ENCODE peak calls at places on chromosomes 16 and 17, in ten cellular contexts. P is Peyer's patch; C is cardiac fibroblast; Y is NCI-H1092; O is GM12865; S is T47D; H is NCI-H460; J is neuronal stem cell; X is stimulated activated CD8-positive, alpha-beta memory T cell treated with anti-CD3 and anti-CD28 coated beads, Interleukin-12 subunit alpha, Interleukin-12 subunit beta, amount 100 ng/mL, for 4 hours; R is A549. M is an unnamed sample.
A peak's percentile ranks its signal among the peaks of the same experiment; 100 is the strongest.

GRCh38 chr16:3494574-3494973 is 715 bp downstream of the C16orf90 start:
- DNase-seq in P (no peak), C (no peak), Y (no peak), O (no peak), S (no peak), H (no peak), J (no peak), X (no peak), R (no peak), M (no peak)

GRCh38 chr17:79045830-79046500 is 22.0 kb downstream of the C1QTNF1 start:
- DNase-seq in P (peak; percentile 35), C (peak; percentile 84), Y (peak; percentile 51), O (peak; percentile 66), S (peak; percentile 88), H (peak; percentile 68), J (peak; percentile 58), X (peak; percentile 25), R (peak; percentile 78), M (peak; percentile 91)

GRCh38 chr16:12881771-12882170 is 19.6 kb upstream of the SHISA9 start:
- DNase-seq in P (no peak), C (no peak), Y (no peak), O (no peak), S (no peak), H (no peak), J (no peak), X (no peak), R (no peak), M (no peak)

GRCh38 chr17:9386401-9386800 is 189.2 kb downstream of the STX8 start:
- DNase-seq in P (no peak), C (peak; percentile 76), Y (no peak), O (no peak), S (no peak), H (no peak), J (no peak), X (no peak), R (no peak), M (no peak)

GRCh38 chr17:74274060-74274702 is at the start of gene DNAI2:
- DNase-seq in P (no peak), C (no peak), Y (peak; percentile 55), O (no peak), S (no peak), H (no peak), J (no peak), X (no peak), R (no peak), M (peak; percentile 83)

GRCh38 chr16:87688876-87689815 is 76.6 kb downstream of the KLHDC4 start:
- DNase-seq in P (no peak), C (no peak), Y (no peak), O (no peak), S (no peak), H (no peak), J (no peak), X (no peak), R (no peak), M (no peak)

GRCh38 chr16:30382398-30383015 is at the start of gene SEPTIN1:
- DNase-seq in P (peak; percentile 88), C (no peak), Y (no peak), O (peak; percentile 86), S (no peak), H (no peak), J (no peak), X (peak; percentile 59), R (no peak), M (no peak)

GRCh38 chr16:9706217-9706616 is 476.0 kb downstream of the GRIN2A start:
- DNase-seq in P (no peak), C (peak; percentile 1), Y (no peak), O (no peak), S (no peak), H (no peak), J (no peak), X (no peak), R (no peak), M (no peak)

GRCh38 chr16:85986931-85987749 is 88.2 kb downstream of the IRF8 start:
- DNase-seq in P (no peak), C (no peak), Y (no peak), O (peak; percentile 81), S (peak; percentile 58), H (no peak), J (peak; percentile 29), X (no peak), R (no peak), M (peak; percentile 63)

GRCh38 chr16:50202926-50203624 is 50.0 kb downstream of the TENT4B start:
- DNase-seq in P (no peak), C (peak; percentile 96), Y (no peak), O (no peak), S (no peak), H (peak; percentile 44), J (no peak), X (no peak), R (peak; percentile 81), M (no peak)

GRCh38 chr17:40329981-40330794 is 21.2 kb downstream of the RARA start:
- DNase-seq in P (peak; percentile 76), C (no peak), Y (peak; percentile 66), O (no peak), S (no peak), H (no peak), J (no peak), X (no peak), R (no peak), M (no peak)

GRCh38 chr16:49281843-49282642 is 405 bp upstream of the CBLN1 start:
- DNase-seq in P (peak; percentile 16), C (peak; percentile 51), Y (peak; percentile 93), O (peak; percentile 91), S (peak; percentile 94), H (peak; percentile 86), J (peak; percentile 98), X (no peak), R (peak; percentile 85), M (peak; percentile 92)

GRCh38 chr16:52309761-52310416 is 237.1 kb downstream of the TOX3 start:
- DNase-seq in P (no peak), C (no peak), Y (no peak), O (no peak), S (no peak), H (no peak), J (no peak), X (no peak), R (no peak), M (peak; percentile 28)

GRCh38 chr17:66343531-66344078 is 41.2 kb downstream of the PRKCA start:
- DNase-seq in P (no peak), C (peak; percentile 27), Y (no peak), O (no peak), S (no peak), H (no peak), J (no peak), X (no peak), R (peak; percentile 90), M (no peak)

GRCh38 chr17:55513885-55514590 is 2.8 kb upstream of the SMIM36 start:
- DNase-seq in P (peak; percentile 69), C (peak; percentile 80), Y (peak; percentile 45), O (peak; percentile 84), S (peak; percentile 51), H (peak; percentile 73), J (peak; percentile 78), X (no peak), R (peak; percentile 79), M (peak; percentile 71)

GRCh38 chr17:8503368-8503767 is 67.7 kb downstream of the NDEL1 start:
- DNase-seq in P (no peak), C (no peak), Y (no peak), O (no peak), S (no peak), H (no peak), J (no peak), X (no peak), R (no peak), M (no peak)

GRCh38 chr17:74631468-74632195 is 8.1 kb upstream of the CD300E start:
- DNase-seq in P (no peak), C (no peak), Y (no peak), O (peak; percentile 18), S (no peak), H (no peak), J (no peak), X (no peak), R (no peak), M (no peak)

GRCh38 chr16:25395528-25395927 is 137.9 kb upstream of the ZKSCAN2 start:
- DNase-seq in P (no peak), C (no peak), Y (no peak), O (no peak), S (no peak), H (no peak), J (no peak), X (no peak), R (no peak), M (no peak)

GRCh38 chr17:35166526-35166925 is 18.9 kb downstream of the UNC45B start:
- DNase-seq in P (no peak), C (no peak), Y (no peak), O (no peak), S (no peak), H (no peak), J (no peak), X (no peak), R (no peak), M (no peak)

M was measured in H9.